ENCODE peak calls at places on chromosomes 6 and 20, in four cellular contexts. D is AG09309, P is DND-41, H is NT2/D1. V is an unnamed sample.

GRCh38 chr6:33651403-33651802 is 30.3 kb downstream of the ITPR3 start:
- DNase-seq in D (no peak), P (no peak), H (no peak), V (no peak)

GRCh38 chr6:161254754-161255253 is 19.1 kb downstream of the AGPAT4 start:
- DNase-seq in P (no peak), D (no peak), H (no peak), V (no peak)

GRCh38 chr20:39312107-39312506 is 350.0 kb downstream of the DHX35 start:
- DNase-seq in H (no peak), P (no peak), D (no peak), V (no peak)

GRCh38 chr6:99746261-99746895 is 139.7 kb downstream of the PRDM13 start:
- DNase-seq in D (peak), P (peak), H (peak), V (peak)

GRCh38 chr6:71621918-71622519 is 264.3 kb upstream of the RIMS1 start:
- DNase-seq in P (no peak), H (no peak), D (no peak), V (no peak)

GRCh38 chr6:104956663-104957294 is at the start of gene LIN28B:
- DNase-seq in H (no peak), D (no peak), P (no peak), V (no peak)

GRCh38 chr20:19045366-19045765 is 167.1 kb upstream of the SLC24A3 start:
- DNase-seq in D (no peak), P (no peak), H (no peak), V (no peak)

GRCh38 chr6:36033935-36034334 is 6.3 kb downstream of the MAPK14 start:
- DNase-seq in P (no peak), D (no peak), H (no peak), V (no peak)

GRCh38 chr6:170200458-170200891 is 90.4 kb downstream of the DLL1 start:
- DNase-seq in D (no peak), H (no peak), P (no peak), V (no peak)

GRCh38 chr6:73798592-73798991 is 102.6 kb downstream of the CD109 start:
- DNase-seq in P (no peak), D (peak), H (no peak), V (peak)

GRCh38 chr6:16109659-16110300 is 19.1 kb upstream of the MYLIP start:
- DNase-seq in H (no peak), D (no peak), P (no peak), V (no peak)

GRCh38 chr6:20203561-20204528 is 8.4 kb downstream of the MBOAT1 start:
- DNase-seq in H (no peak), P (no peak), D (no peak), V (no peak)

GRCh38 chr6:169397684-169398083 is 144.0 kb upstream of the THBS2 start:
- DNase-seq in D (no peak), H (no peak), P (no peak), V (no peak)

GRCh38 chr6:28537509-28538140 is 11.9 kb downstream of the GPX5 start:
- DNase-seq in D (no peak), H (no peak), P (no peak), V (no peak)

GRCh38 chr6:149473080-149474052 is 11.4 kb downstream of the ZC3H12D start:
- DNase-seq in P (no peak), D (no peak), H (no peak), V (no peak)

GRCh38 chr6:54286141-54286540 is 22.1 kb upstream of the TINAG start:
- DNase-seq in D (no peak), H (no peak), P (no peak), V (no peak)

GRCh38 chr6:56637640-56638039 is 5.0 kb downstream of the DST start:
- DNase-seq in H (peak), P (no peak), D (peak), V (no peak)

GRCh38 chr6:75815756-75816155 is 66.7 kb downstream of the MYO6 start:
- DNase-seq in H (no peak), D (no peak), P (no peak), V (no peak)

GRCh38 chr6:48985025-48985424 is 478.0 kb downstream of the MMUT start:
- DNase-seq in H (no peak), D (peak), P (no peak), V (no peak)

GRCh38 chr6:43737272-43738081 is 32.5 kb upstream of the VEGFA start:
- DNase-seq in D (no peak), H (no peak), P (no peak), V (no peak)

GRCh38 chr6:34414999-34415858 is 10.6 kb downstream of the RPS10 start:
- DNase-seq in P (peak), H (no peak), D (peak), V (no peak)

GRCh38 chr6:28747631-28748157 is 176.1 kb downstream of the TRIM27 start:
- DNase-seq in D (no peak), P (no peak), H (no peak), V (peak)

GRCh38 chr6:16751251-16751946 is 9.9 kb downstream of the ATXN1 start:
- DNase-seq in D (peak), H (no peak), P (no peak), V (no peak)

GRCh38 chr6:37566209-37566859 is 66.6 kb upstream of the CCDC167 start:
- DNase-seq in D (no peak), P (peak), H (peak), V (no peak)

GRCh38 chr6:136959471-136959891 is 37.4 kb downstream of the SLC35D3 start:
- DNase-seq in H (no peak), P (no peak), D (no peak), V (no peak)

GRCh38 chr6:103018426-103018825 is 1624.9 kb downstream of the GRIK2 start:
- DNase-seq in P (no peak), H (no peak), D (no peak), V (no peak)

GRCh38 chr6:159212881-159213280 is 43.7 kb downstream of the FNDC1 start:
- DNase-seq in H (no peak), P (no peak), D (no peak), V (no peak)

GRCh38 chr6:52232990-52233389 is 11.3 kb downstream of the IL17F start:
- DNase-seq in D (no peak), H (no peak), P (no peak), V (no peak)

GRCh38 chr6:90103056-90103793 is 193.4 kb downstream of the BACH2 start:
- DNase-seq in D (no peak), P (no peak), H (no peak), V (no peak)

GRCh38 chr6:11484441-11484840 is 53.1 kb upstream of the TMEM170B start:
- DNase-seq in D (no peak), H (no peak), P (no peak), V (no peak)

DNA sequence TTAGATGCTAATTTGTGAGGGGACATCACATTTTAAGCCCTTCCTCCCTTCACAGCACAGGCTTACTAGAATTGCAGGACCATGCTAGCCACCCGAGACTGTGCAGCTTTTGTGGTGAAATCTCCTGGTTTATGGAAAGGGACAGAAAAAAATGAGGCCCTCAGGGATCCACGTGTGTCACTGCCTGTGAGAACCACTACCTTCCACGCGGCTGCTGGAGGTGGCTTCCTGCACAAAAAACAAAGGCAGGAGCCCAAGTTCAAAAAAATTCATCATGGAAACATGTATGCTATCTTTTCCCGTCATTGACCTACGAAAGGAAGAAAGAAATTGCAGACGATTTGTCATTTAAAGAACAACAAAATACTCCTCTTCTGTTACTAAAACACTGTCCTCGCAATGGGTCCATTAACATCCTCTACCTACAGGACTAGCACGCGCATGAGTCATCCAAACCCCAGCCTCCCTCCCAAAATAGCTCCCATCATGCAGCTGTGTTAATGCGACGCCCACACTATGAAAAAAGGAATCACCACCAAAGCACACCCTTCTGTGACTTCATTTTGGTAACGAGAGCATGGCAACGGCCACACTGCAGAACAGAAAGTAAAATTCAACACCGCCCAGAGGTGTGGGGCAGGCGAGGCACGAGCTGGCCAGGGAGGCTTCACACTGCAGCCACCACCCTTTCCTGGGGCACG is 45.7 kb downstream of the RAMACL start:
- DNase-seq in P (no peak), D (no peak), H (no peak), V (no peak)
- H3K4me3 ChIP-seq in P (no peak), D (no peak), H (no peak), V (no peak)

GRCh38 chr6:125257351-125257750 is 44.4 kb downstream of the HDDC2 start:
- DNase-seq in D (no peak), P (no peak), H (no peak), V (no peak)

GRCh38 chr6:125264476-125264875 is 37.3 kb downstream of the HDDC2 start:
- DNase-seq in D (no peak), H (no peak), P (no peak), V (no peak)

GRCh38 chr6:125258651-125259353 is 43.0 kb downstream of the HDDC2 start:
- DNase-seq in P (no peak), H (no peak), D (no peak), V (no peak)

GRCh38 chr6:125259354-125259736 is 42.4 kb downstream of the HDDC2 start:
- DNase-seq in P (no peak), D (no peak), H (no peak), V (no peak)

DNA sequence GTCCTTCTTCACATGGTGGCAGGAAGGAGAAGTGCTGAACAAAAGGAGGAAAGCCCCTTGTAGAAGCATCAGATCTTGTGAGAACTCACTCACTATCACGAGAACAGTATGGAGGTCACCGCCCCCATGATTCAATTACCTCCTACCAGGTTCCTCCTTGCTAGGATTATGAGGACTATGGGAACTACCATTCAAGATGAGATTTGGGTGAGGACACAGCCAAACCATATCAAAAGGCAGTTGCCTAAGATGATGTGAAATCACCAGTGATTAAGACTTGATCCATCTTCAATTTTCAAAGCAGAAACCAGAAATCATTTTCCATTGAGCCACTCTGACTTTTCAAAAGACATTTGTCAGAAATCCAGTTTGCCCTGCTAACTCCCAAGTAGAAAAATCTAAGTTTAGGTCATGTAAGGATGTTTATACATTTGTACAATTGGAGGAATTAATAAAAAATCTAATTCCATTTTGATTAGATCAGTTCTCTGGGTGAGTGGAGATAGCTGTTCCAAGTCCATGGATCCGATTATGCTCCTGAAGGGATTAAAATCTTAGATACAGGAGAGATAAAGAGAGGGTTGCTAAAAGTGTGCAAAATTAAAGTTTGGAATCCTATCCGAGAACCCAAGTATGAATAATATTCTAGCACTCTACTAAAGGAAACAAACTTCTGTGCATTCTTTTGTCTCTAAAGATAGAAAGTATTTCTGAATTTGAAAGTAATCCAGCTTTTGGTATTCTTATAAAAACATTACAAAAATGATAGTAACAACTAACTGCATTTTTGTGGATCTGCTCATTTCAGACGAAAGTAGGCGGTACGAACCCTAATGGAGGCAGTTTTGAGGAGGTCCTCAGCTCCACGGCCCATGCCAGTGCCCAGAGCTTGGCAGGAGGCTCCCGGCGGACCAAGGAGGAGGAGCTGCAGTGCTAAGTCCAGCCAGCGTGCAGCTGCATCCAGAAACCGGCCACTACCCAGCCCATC is 39.4 kb downstream of the HDDC2 start:
- DNase-seq in P (no peak), D (peak), H (no peak), V (no peak)
- H3K4me3 ChIP-seq in P (no peak), D (no peak), H (no peak), V (no peak)

GRCh38 chr20:22768779-22769178 is 184.4 kb upstream of the FOXA2 start:
- DNase-seq in P (no peak), D (no peak), H (peak), V (no peak)

GRCh38 chr20:22757424-22758189 is 173.2 kb upstream of the FOXA2 start:
- DNase-seq in H (no peak), P (peak), D (no peak), V (no peak)

GRCh38 chr20:22768266-22768665 is 183.9 kb upstream of the FOXA2 start:
- DNase-seq in D (no peak), H (no peak), P (no peak), V (no peak)

GRCh38 chr20:22762576-22763256 is 178.3 kb upstream of the FOXA2 start:
- DNase-seq in H (no peak), P (no peak), D (no peak), V (no peak)

DNA sequence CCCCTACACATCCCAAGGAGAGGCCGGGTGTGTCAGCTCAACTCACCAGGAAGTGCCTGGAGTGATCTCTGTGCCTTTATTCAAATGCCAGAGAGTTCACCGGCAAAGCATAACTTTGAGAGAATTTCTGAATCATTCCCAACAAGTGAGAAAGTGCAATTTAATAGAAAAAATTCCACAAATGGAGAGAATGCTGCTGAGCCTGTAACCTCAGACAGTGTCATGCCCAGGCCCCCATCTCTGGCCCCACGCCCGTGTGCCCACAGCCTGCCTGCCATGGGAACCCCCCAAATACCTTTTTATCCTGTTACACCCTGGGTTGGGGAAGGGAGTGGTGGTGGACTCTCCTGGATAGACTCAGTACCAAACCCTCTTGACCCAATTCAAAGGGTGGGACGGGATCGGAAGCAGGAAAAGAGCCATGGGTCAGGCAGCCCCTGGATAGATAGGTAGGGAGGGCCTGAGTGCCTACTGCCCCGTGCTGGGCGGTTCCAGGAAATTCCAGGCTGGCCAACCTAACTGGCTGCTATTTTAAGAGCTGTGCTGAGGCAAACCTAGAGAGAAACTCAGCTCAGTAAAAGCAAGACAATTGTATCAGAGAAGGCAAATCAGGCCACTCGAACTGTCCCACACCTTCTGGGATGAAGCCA is 179.0 kb upstream of the FOXA2 start:
- DNase-seq in H (no peak), D (no peak), P (no peak), V (peak)
- H3K4me3 ChIP-seq in H (no peak), D (no peak), P (no peak), V (peak)

DNA sequence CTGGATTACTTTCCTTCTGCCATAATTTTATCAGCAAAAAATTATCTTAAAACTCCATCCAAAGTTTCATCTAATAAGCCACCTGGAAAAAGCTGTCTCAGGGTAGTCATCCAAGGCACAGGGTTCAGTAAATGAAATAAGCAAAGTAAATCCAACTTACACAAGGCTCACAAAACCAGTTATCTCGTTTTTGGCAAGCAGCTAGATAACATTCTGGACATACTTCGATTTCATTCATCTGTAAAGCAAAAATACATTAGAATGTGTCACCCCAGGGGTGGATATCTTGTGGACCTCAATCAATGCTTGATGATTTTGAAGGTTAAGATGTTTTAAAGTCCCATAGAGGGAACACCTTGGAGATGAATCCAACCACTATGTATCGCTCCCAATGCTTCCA is 73.1 kb downstream of the ZMYND8 start:
- DNase-seq in H (no peak), D (no peak), P (no peak), V (no peak)
- H3K4me3 ChIP-seq in H (no peak), D (no peak), P (no peak), V (no peak)

GRCh38 chr6:45422541-45423110 is 44.9 kb upstream of the SUPT3H start:
- DNase-seq in P (peak), H (no peak), D (no peak), V (no peak)

GRCh38 chr6:45421700-45422540 is 44.2 kb upstream of the SUPT3H start:
- DNase-seq in H (no peak), P (peak), D (no peak), V (no peak)

GRCh38 chr6:45423111-45423900 is 45.6 kb upstream of the SUPT3H start:
- DNase-seq in D (no peak), P (no peak), H (no peak), V (no peak)

GRCh38 chr6:45424628-45424955 is 46.9 kb upstream of the SUPT3H start:
- DNase-seq in P (no peak), D (no peak), H (no peak), V (no peak)

GRCh38 chr6:45423901-45424627 is 46.3 kb upstream of the SUPT3H start:
- DNase-seq in D (no peak), H (no peak), P (no peak), V (no peak)
- H3K4me3 ChIP-seq in D (peak), H (peak), P (no peak), V (peak)

DNA sequence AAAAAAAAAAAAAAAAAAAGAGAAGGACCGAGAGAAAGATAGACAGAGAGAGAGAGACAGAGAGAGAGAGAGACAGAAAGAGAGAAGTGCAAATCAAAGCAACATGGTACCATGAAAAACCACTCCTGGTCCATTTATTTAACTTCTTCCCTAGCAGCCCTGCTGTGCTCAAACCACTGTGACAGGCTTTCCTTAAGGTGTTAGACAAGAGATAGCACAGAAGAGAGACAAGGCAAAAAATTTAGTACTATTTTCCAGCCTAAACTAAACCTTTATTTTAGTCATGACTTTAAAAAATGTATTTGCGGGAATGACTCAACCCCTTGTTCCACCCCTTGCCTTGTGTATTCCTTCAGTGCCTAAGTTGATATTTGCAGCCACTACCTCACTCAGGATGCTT is 437 bp downstream of the RIPOR2 start:
- DNase-seq in P (no peak), D (no peak), H (no peak), V (no peak)
- H3K4me3 ChIP-seq in P (no peak), D (no peak), H (no peak), V (no peak)

DNA sequence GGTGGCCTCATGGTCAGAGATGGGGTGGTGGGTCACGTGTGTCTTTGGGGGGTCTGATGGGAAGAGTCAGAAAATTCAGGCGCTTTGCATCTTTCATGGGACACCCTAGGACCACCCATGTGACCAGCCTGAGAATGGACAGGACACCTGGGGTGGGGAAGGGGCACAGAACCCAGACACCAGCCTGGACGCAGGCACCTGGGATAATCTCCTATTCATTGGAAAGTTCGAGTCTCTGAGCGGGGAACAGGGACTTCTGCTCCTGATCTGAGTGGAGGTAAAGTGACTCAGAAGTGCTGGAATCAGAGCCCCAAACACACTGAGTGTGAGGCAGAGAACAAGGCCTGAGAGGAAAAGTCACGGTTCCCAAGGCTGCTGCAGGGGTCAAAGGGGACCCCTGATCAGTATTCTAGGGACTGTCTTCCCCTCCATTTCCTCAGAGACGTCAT is 1.4 kb downstream of the HLA-B start:
- DNase-seq in H (no peak), D (no peak), P (no peak), V (no peak)
- H3K4me3 ChIP-seq in H (no peak), D (peak), P (no peak), V (peak)